ENCODE peak calls at places on chromosomes 1 and 21, in four cellular contexts. A, T, M and H are unnamed samples.

GRCh38 chr1:47779613-47780012 is 217.6 kb downstream of the TRABD2B start:
- DNase-seq in A (no peak), T (no peak), M (no peak), H (no peak)

GRCh38 chr1:109812691-109813393 is 49.1 kb upstream of the EPS8L3 start:
- DNase-seq in A (no peak), T (no peak), M (no peak), H (no peak)

GRCh38 chr1:213657879-213658278 is 329.9 kb upstream of the PROX1 start:
- DNase-seq in A (no peak), T (no peak), M (no peak), H (no peak)

GRCh38 chr1:29682171-29682917 is 446.0 kb downstream of the PTPRU start:
- DNase-seq in A (peak; percentile 42), T (no peak), M (no peak), H (no peak)

GRCh38 chr1:233025156-233025555 is 74.7 kb downstream of the NTPCR start:
- DNase-seq in A (no peak), T (no peak), M (no peak), H (peak; percentile 22)

GRCh38 chr1:62040450-62040849 is 154.2 kb upstream of the L1TD1 start:
- DNase-seq in A (no peak), T (no peak), M (no peak), H (no peak)

GRCh38 chr1:234881893-234882771 is 246.5 kb downstream of the TOMM20 start:
- DNase-seq in A (no peak), T (no peak), M (no peak), H (no peak)

GRCh38 chr1:68036946-68037345 is 13.5 kb downstream of the DIRAS3 start:
- DNase-seq in A (no peak), T (no peak), M (no peak), H (no peak)

GRCh38 chr1:246638941-246639655 is 72.8 kb downstream of the CNST start:
- DNase-seq in A (no peak), T (no peak), M (no peak), H (no peak)

GRCh38 chr1:6445062-6445763 is 20.6 kb downstream of the ESPN start:
- DNase-seq in A (peak; percentile 82), T (peak; percentile 37), M (peak; percentile 60), H (no peak)

GRCh38 chr1:69814926-69815325 is 247.2 kb downstream of the LRRC7 start:
- DNase-seq in A (no peak), T (peak; percentile 38), M (no peak), H (no peak)

GRCh38 chr21:46599251-46599572 is 5.7 kb downstream of the S100B start:
- DNase-seq in A (no peak), T (peak; percentile 81), M (no peak), H (no peak)

GRCh38 chr1:232917053-232917452 is 33.4 kb upstream of the NTPCR start:
- DNase-seq in A (no peak), T (no peak), M (no peak), H (no peak)

GRCh38 chr1:29120955-29121485 is 2.7 kb downstream of the TMEM200B start:
- DNase-seq in A (peak; percentile 72), T (peak; percentile 52), M (peak; percentile 67), H (no peak)

GRCh38 chr1:230067871-230068814 is 1.1 kb downstream of the GALNT2 start:
- DNase-seq in A (peak; percentile 75), T (peak; percentile 19), M (peak; percentile 40), H (no peak)

GRCh38 chr21:44364151-44365053 is 11.0 kb downstream of the TRPM2 start:
- DNase-seq in A (peak; percentile 47), T (no peak), M (no peak), H (no peak)

GRCh38 chr1:155507960-155508359 is 54.6 kb downstream of the ASH1L start:
- DNase-seq in A (no peak), T (peak; percentile 32), M (no peak), H (no peak)

GRCh38 chr1:173453982-173454381 is 23.2 kb upstream of the PRDX6 start:
- DNase-seq in A (no peak), T (no peak), M (no peak), H (no peak)

GRCh38 chr1:103275725-103276124 is 167.4 kb upstream of the COL11A1 start:
- DNase-seq in A (no peak), T (peak; percentile 37), M (no peak), H (no peak)

GRCh38 chr1:14689996-14690614 is 91.6 kb downstream of the KAZN start:
- DNase-seq in A (no peak), T (no peak), M (no peak), H (no peak)

GRCh38 chr1:44314401-44314800 is 40.7 kb downstream of the ERI3 start:
- DNase-seq in A (no peak), T (no peak), M (no peak), H (no peak)

GRCh38 chr1:112714313-112715263 is 544 bp downstream of the PPM1J start:
- DNase-seq in A (peak; percentile 80), T (no peak), M (no peak), H (no peak)

GRCh38 chr1:119007343-119007671 is 19.2 kb upstream of the TBX15 start:
- DNase-seq in A (no peak), T (no peak), M (no peak), H (no peak)

GRCh38 chr1:234628099-234628498 is 18.1 kb upstream of the IRF2BP2 start:
- DNase-seq in A (no peak), T (peak; percentile 88), M (no peak), H (no peak)

GRCh38 chr21:15742694-15743093 is 12.9 kb downstream of the USP25 start:
- DNase-seq in A (no peak), T (no peak), M (no peak), H (no peak)

GRCh38 chr1:238099871-238100270 is 209.1 kb upstream of the ZP4 start:
- DNase-seq in A (no peak), T (no peak), M (no peak), H (no peak)

GRCh38 chr1:223887724-223888428 is 42.1 kb upstream of the TP53BP2 start:
- DNase-seq in A (no peak), T (peak; percentile 90), M (no peak), H (no peak)

GRCh38 chr1:211013346-211014240 is 120.4 kb downstream of the KCNH1 start:
- DNase-seq in A (no peak), T (no peak), M (no peak), H (no peak)

GRCh38 chr1:91501527-91501859 is 842 bp downstream of the CDC7 start:
- DNase-seq in A (no peak), T (no peak), M (no peak), H (peak; percentile 13)

GRCh38 chr1:28256197-28256827 is 3.0 kb upstream of the SESN2 start:
- DNase-seq in A (no peak), T (no peak), M (no peak), H (no peak)

GRCh38 chr1:58922302-58923089 is 138.6 kb upstream of the JUN start:
- DNase-seq in A (peak; percentile 88), T (peak; percentile 82), M (no peak), H (no peak)

GRCh38 chr1:179550753-179551682 is 24.7 kb downstream of the NPHS2 start:
- DNase-seq in A (no peak), T (peak; percentile 3), M (no peak), H (no peak)

GRCh38 chr1:68819190-68819829 is 322.4 kb upstream of the DEPDC1 start:
- DNase-seq in A (no peak), T (peak; percentile 37), M (no peak), H (peak; percentile 4)

GRCh38 chr1:184610872-184611614 is 143.6 kb downstream of the EDEM3 start:
- DNase-seq in A (no peak), T (peak; percentile 45), M (no peak), H (no peak)

DNA sequence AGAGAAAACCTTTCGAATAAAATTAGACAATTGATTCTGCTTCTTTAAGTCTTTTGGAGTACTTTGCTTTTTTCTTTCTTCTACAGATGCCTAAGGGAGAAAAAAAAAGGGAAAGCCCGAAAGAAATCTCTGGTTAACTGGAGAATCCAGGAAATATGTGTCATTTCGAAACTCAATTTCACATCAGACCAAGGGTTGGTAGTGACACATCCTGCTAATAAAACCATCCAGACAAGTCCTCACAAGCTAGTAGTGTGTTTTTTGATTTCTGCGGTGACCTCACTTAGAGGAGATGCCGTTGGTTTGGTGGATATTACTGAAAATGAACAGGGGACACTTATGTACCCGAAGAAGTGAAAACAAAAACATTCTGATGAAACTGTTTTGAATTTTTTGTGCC is 726.5 kb upstream of the ADAMTS5 start:
- DNase-seq in A (no peak), T (peak; percentile 42), M (no peak), H (no peak)
- H3K9me3 ChIP-seq in A (no peaks in the 10 kb centered on the region), T (no peaks in the 10 kb centered on the region), M (no peaks in the 10 kb centered on the region), H (no peaks in the 10 kb centered on the region)

DNA sequence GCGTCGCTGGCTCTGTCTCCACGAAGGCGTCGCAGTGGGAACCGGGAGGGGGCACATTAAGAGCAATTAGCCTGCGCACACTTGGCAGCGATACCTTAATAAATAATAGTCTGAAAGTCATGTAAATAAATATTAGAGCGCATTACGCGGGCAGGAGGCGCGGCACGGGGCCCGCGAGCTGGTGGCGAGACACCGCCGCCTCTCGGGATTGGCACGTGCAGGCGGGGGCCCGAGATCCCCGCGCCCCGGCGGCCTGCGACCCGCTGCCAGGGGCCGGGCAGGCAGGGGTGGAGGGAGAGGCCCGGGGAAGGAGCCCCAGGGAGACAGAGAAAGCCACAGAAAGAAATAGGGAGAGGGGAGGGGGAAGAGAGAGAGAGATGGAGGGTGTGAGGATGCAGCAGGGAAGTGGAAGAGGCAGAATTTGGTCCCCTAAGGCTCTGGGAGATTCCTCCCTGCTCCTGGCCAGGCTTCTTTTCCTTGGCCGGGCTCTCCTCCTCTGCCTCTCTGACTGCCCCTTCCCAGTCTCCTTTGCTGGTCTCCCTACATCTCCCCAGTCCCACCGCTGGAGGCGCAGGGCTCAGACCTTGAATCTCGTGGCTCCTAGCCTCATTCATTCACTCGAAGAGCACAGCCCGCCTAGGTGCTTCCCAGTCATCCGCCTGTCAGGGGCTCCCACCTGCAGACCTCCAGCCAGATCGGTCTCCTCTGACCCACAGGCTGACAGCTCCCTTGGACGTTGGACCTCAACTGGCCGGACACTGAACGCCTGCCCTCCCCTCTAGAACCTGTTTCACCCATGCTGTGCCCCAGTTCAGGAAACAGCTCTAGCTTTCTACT is 76.3 kb downstream of the VWA5B1 start:
- DNase-seq in A (no peak), T (peak; percentile 58), M (no peak), H (peak; percentile 68)
- H3K27me3 ChIP-seq in A (peaks cover 72% of the 10 kb centered on the region), T (peaks cover 45% of the 10 kb centered on the region), M (peaks cover 52% of the 10 kb centered on the region), H (peaks cover 29% of the 10 kb centered on the region)

GRCh38 chr1:86926886-86927285 is 12.5 kb downstream of the HS2ST1 start:
- DNase-seq in A (no peak), T (no peak), M (no peak), H (no peak)

GRCh38 chr1:86916752-86917151 is 2.3 kb downstream of the HS2ST1 start:
- DNase-seq in A (no peak), T (no peak), M (no peak), H (no peak)

GRCh38 chr1:86924324-86924960 is 10.0 kb downstream of the HS2ST1 start:
- DNase-seq in A (no peak), T (no peak), M (no peak), H (no peak)

GRCh38 chr1:86925742-86926141 is 11.3 kb downstream of the HS2ST1 start:
- DNase-seq in A (no peak), T (no peak), M (no peak), H (no peak)

GRCh38 chr1:86922445-86922844 is 8.0 kb downstream of the HS2ST1 start:
- DNase-seq in A (no peak), T (no peak), M (no peak), H (no peak)
- H3K9me3 ChIP-seq in A (no peaks in the 10 kb centered on the region), T (no peaks in the 10 kb centered on the region), M (peaks cover 20% of the 10 kb centered on the region), H (peaks cover 4% of the 10 kb centered on the region)

GRCh38 chr1:84774674-84775548 is 84.7 kb upstream of the SSX2IP start:
- DNase-seq in A (no peak), T (no peak), M (no peak), H (no peak)

GRCh38 chr1:84773195-84773594 is 82.9 kb upstream of the SSX2IP start:
- DNase-seq in A (no peak), T (no peak), M (no peak), H (no peak)

GRCh38 chr1:84771895-84772294 is 81.6 kb upstream of the SSX2IP start:
- DNase-seq in A (no peak), T (no peak), M (no peak), H (no peak)

GRCh38 chr1:84772428-84772943 is 82.2 kb upstream of the SSX2IP start:
- DNase-seq in A (no peak), T (peak; percentile 88), M (peak; percentile 63), H (peak; percentile 73)

GRCh38 chr1:84773933-84774497 is 83.8 kb upstream of the SSX2IP start:
- DNase-seq in A (no peak), T (no peak), M (no peak), H (no peak)
- H3K27me3 ChIP-seq in A (no peaks in the 10 kb centered on the region), T (no peaks in the 10 kb centered on the region), M (no peaks in the 10 kb centered on the region), H (no peaks in the 10 kb centered on the region)